ENCODE peak calls at places on chromosome 18, in eight cellular contexts. L is nephron progenitor cell, N is NCI-H1092 treated with DMSO at 0.1 percent for 48 hours, D is AG20443, V is EH, X is omental fat pad, U is hypothalamus, B is GM12865. E is an unnamed sample.

GRCh38 chr18:21741511-21742322 is 1.1 kb downstream of the MIB1 start:
- DNase-seq in V (peak; percentile 31), L (peak; percentile 51), B (peak; percentile 45), X (no peak), D (peak; percentile 34), U (no peak), N (peak; percentile 44), E (peak; percentile 84)

GRCh38 chr18:31042068-31042390 is 513 bp downstream of the DSC3 start:
- DNase-seq in L (no peak), N (no peak), V (no peak), B (no peak), D (peak; percentile 5), U (no peak), X (no peak), E (no peak)

GRCh38 chr18:49189772-49190171 is 239.0 kb upstream of the SMAD7 start:
- DNase-seq in L (no peak), U (no peak), X (no peak), V (peak; percentile 58), D (peak; percentile 37), N (no peak), B (no peak), E (no peak)

GRCh38 chr18:1357724-1358123 is 453.1 kb downstream of the ADCYAP1 start:
- DNase-seq in X (no peak), U (no peak), V (no peak), L (no peak), D (no peak), N (no peak), B (no peak), E (no peak)

GRCh38 chr18:13612111-13612997 is 114.0 kb downstream of the FAM210A start:
- DNase-seq in L (no peak), X (no peak), D (peak; percentile 17), B (peak; percentile 96), N (no peak), U (peak; percentile 45), V (no peak), E (no peak)

GRCh38 chr18:67926929-67927864 is 410.7 kb upstream of the DSEL start:
- DNase-seq in D (no peak), N (no peak), B (no peak), U (no peak), V (peak; percentile 43), L (no peak), X (no peak), E (no peak)

GRCh38 chr18:28767201-28767600 is 590.3 kb upstream of the CDH2 start:
- DNase-seq in U (no peak), D (no peak), X (no peak), N (no peak), V (peak; percentile 33), L (no peak), B (no peak), E (no peak)

GRCh38 chr18:38923136-38923535 is 1357.5 kb upstream of the CELF4 start:
- DNase-seq in X (no peak), D (no peak), N (no peak), V (no peak), L (no peak), U (no peak), B (no peak), E (no peak)

GRCh38 chr18:74284501-74285004 is 7.2 kb downstream of the CYB5A start:
- DNase-seq in X (no peak), N (peak; percentile 95), D (no peak), B (no peak), V (no peak), U (no peak), L (no peak), E (no peak)

GRCh38 chr18:80200932-80201672 is 46.2 kb downstream of the PARD6G start:
- DNase-seq in D (no peak), U (no peak), B (no peak), L (no peak), V (no peak), X (no peak), N (peak; percentile 84), E (no peak)

GRCh38 chr18:49490246-49490762 is 3.3 kb upstream of the C18orf32 start:
- DNase-seq in X (no peak), D (no peak), U (no peak), L (no peak), V (no peak), N (no peak), B (no peak), E (no peak)

GRCh38 chr18:25646971-25647370 is 295.0 kb upstream of the ZNF521 start:
- DNase-seq in U (no peak), L (no peak), V (peak; percentile 64), X (no peak), N (no peak), B (no peak), D (peak; percentile 62), E (no peak)

GRCh38 chr18:69400976-69401474 is 337 bp downstream of the DOK6 start:
- DNase-seq in B (no peak), D (peak; percentile 64), N (peak; percentile 49), U (no peak), X (no peak), L (peak; percentile 61), V (peak; percentile 11), E (no peak)

GRCh38 chr18:136433-136832 is 21.9 kb upstream of the USP14 start:
- DNase-seq in U (no peak), N (no peak), L (no peak), D (no peak), B (peak; percentile 28), X (no peak), V (no peak), E (no peak)

GRCh38 chr18:77700051-77700450 is 450.4 kb downstream of the GALR1 start:
- DNase-seq in L (no peak), D (no peak), V (no peak), U (no peak), N (no peak), B (no peak), X (no peak), E (no peak)

GRCh38 chr18:78510636-78511035 is 469.0 kb upstream of the SALL3 start:
- DNase-seq in D (no peak), N (no peak), X (no peak), B (no peak), V (no peak), U (no peak), L (no peak), E (peak; percentile 60)

GRCh38 chr18:66708631-66709030 is 104.7 kb upstream of the CDH19 start:
- DNase-seq in B (no peak), N (no peak), V (no peak), X (no peak), D (no peak), U (no peak), L (no peak), E (no peak)

GRCh38 chr18:76922107-76922506 is 99.8 kb downstream of the ZNF236 start:
- DNase-seq in U (peak; percentile 30), B (peak; percentile 75), V (peak; percentile 32), N (peak; percentile 79), D (peak; percentile 83), X (no peak), L (peak; percentile 49), E (no peak)

GRCh38 chr18:76873713-76874112 is 51.4 kb downstream of the ZNF236 start:
- DNase-seq in U (no peak), D (no peak), X (no peak), V (no peak), B (no peak), N (no peak), L (no peak), E (no peak)

GRCh38 chr18:26634631-26635030 is 86.3 kb upstream of the KCTD1 start:
- DNase-seq in N (no peak), L (no peak), V (no peak), D (no peak), X (no peak), B (no peak), U (no peak), E (no peak)

GRCh38 chr18:5891361-5892215 is 3.7 kb downstream of the TMEM200C start:
- DNase-seq in L (no peak), V (no peak), D (no peak), U (no peak), N (no peak), B (no peak), X (no peak), E (no peak)

GRCh38 chr18:33369711-33370449 is 70.6 kb downstream of the CCDC178 start:
- DNase-seq in V (no peak), N (no peak), L (no peak), D (no peak), B (no peak), U (no peak), X (no peak), E (no peak)

GRCh38 chr18:76615065-76615733 is 120.2 kb upstream of the ZNF516 start:
- DNase-seq in X (no peak), V (peak; percentile 26), D (no peak), N (no peak), L (no peak), B (no peak), U (no peak), E (no peak)

GRCh38 chr18:62663731-62664336 is 51.5 kb upstream of the PHLPP1 start:
- DNase-seq in X (no peak), V (peak; percentile 94), D (peak; percentile 51), U (no peak), L (no peak), B (peak; percentile 85), N (no peak), E (no peak)

GRCh38 chr18:23875966-23876365 is 138.6 kb upstream of the TTC39C start:
- DNase-seq in L (no peak), B (no peak), V (no peak), D (no peak), N (no peak), U (no peak), X (no peak), E (no peak)

GRCh38 chr18:12236934-12237832 is 17.0 kb upstream of the CIDEA start:
- DNase-seq in X (peak; percentile 43), B (peak; percentile 87), N (peak; percentile 52), U (peak; percentile 5), L (peak; percentile 90), D (peak; percentile 90), V (peak; percentile 55), E (peak; percentile 85)

GRCh38 chr18:74945774-74946545 is 263.0 kb downstream of the PTGR3 start:
- DNase-seq in B (no peak), D (peak; percentile 19), X (no peak), U (no peak), L (no peak), N (no peak), V (peak; percentile 56), E (no peak)

GRCh38 chr18:54296017-54296416 is 26.7 kb downstream of the POLI start:
- DNase-seq in L (no peak), D (no peak), X (no peak), U (no peak), N (no peak), V (peak; percentile 27), B (no peak), E (no peak)